ENCODE peak calls at places on chromosomes 12 and 14, in four cellular contexts. K is fibroblast of mammary gland, H is stomach, F is IMR-90. C is an unnamed sample.

GRCh38 chr14:96177766-96178377 is 26.8 kb upstream of the BDKRB2 start:
- DNase-seq in F (no peak), H (no peak), K (peak; percentile 51), C (no peak)

GRCh38 chr12:2523881-2524561 is 270.7 kb upstream of the FKBP4 start:
- DNase-seq in K (no peak), F (no peak), H (no peak), C (no peak)

GRCh38 chr12:6770094-6770493 is 2.2 kb upstream of the LAG3 start:
- DNase-seq in K (no peak), H (no peak), F (no peak), C (no peak)

GRCh38 chr14:71933026-71933587 is 878 bp downstream of the RGS6 start:
- DNase-seq in H (no peak), K (no peak), F (no peak), C (no peak)

GRCh38 chr12:6347367-6348338 is 5.8 kb upstream of the TNFRSF1A start:
- DNase-seq in H (peak; percentile 83), F (peak; percentile 64), K (peak; percentile 75), C (peak; percentile 73)

GRCh38 chr12:29599397-29599796 is 101.9 kb upstream of the OVCH1 start:
- DNase-seq in K (peak; percentile 90), F (peak; percentile 44), H (no peak), C (no peak)

GRCh38 chr12:120264511-120265202 is 873 bp downstream of the PXN start:
- DNase-seq in K (no peak), F (no peak), H (no peak), C (no peak)

GRCh38 chr14:36661506-36662257 is at the start of gene PAX9:
- DNase-seq in F (peak; percentile 41), H (peak; percentile 78), K (peak; percentile 66), C (peak; percentile 26)

GRCh38 chr12:56948881-56949280 is 8.5 kb downstream of the RDH16 start:
- DNase-seq in F (no peak), K (no peak), H (no peak), C (no peak)
- TF ChIP-seq CTCF in F (no peak), K (no peak), H (no peak), C (no peak)

GRCh38 chr12:55963760-55964159 is 2.1 kb downstream of the PMEL start:
- DNase-seq in K (no peak), H (no peak), F (no peak), C (no peak)

GRCh38 chr12:55969356-55969755 is 2.7 kb downstream of the CDK2 start:
- DNase-seq in H (no peak), F (no peak), K (no peak), C (no peak)

GRCh38 chr12:55965941-55966407 is at the start of gene PMEL:
- DNase-seq in F (no peak), K (peak; percentile 11), H (no peak), C (no peak)

GRCh38 chr12:55966408-55967281 is at the start of gene CDK2:
- DNase-seq in F (peak; percentile 65), K (peak; percentile 63), H (peak; percentile 97), C (no peak)

DNA sequence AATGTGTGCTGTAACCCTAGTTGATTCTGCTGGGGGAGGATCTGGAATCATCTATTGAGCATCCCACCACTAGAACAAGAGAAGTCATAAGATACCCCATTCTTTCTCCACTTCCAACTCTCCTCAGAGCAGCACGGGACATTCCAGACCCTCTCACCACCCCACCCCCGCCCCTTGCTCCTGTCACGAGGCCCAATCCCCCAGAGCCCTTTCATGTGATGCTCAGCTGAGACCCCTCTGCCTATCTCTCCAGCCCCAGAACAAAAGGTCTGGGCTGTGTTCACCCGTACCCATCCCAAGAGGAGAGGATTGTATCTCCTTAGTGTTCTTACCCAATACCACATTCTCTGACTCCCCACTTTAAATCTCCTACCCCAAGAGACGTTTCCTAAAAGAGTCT is 602 bp downstream of the PMEL start:
- DNase-seq in H (no peak), F (no peak), K (no peak), C (no peak)
- H3K4me3 ChIP-seq in H (no peak overlapping the region), F (no peak overlapping the region), K (no peak overlapping the region), C (peak overlapping the region; percentile 89)

GRCh38 chr14:47678157-47678556 is 2.8 kb upstream of the MDGA2 start:
- DNase-seq in K (no peak), H (no peak), F (no peak), C (no peak)
- TF ChIP-seq CTCF in K (no peak), H (no peak), F (no peak), C (no peak)

GRCh38 chr14:102875652-102876051 is 46.8 kb upstream of the AMN start:
- DNase-seq in F (peak; percentile 8), H (no peak), K (no peak), C (no peak)
- H3K4me3 ChIP-seq in F (no peak overlapping the region), H (no peak overlapping the region), K (no peak overlapping the region), C (no peak overlapping the region)